ENCODE peak calls at places on chromosomes 11 and 22, in six cellular contexts. One of them, this sample, is unnamed.

GRCh38 chr22:22748297-22748743 is 103.9 kb downstream of the GGTLC2 start:
- DNase-seq in DND-41: peak
- DNase-seq in HCT116: no peak
- DNase-seq in GM23248: peak
- DNase-seq in right cardiac atrium: no peak
- DNase-seq in heart left ventricle: peak
- DNase-seq in this sample: peak

GRCh38 chr11:123137496-123138270 is 57.4 kb downstream of the CLMP start:
- DNase-seq in HCT116: no peak
- DNase-seq in heart left ventricle: peak
- DNase-seq in DND-41: no peak
- DNase-seq in right cardiac atrium: peak
- DNase-seq in GM23248: peak
- DNase-seq in this sample: peak

GRCh38 chr11:126104420-126104819 is 41.8 kb upstream of the CDON start:
- DNase-seq in heart left ventricle: no peak
- DNase-seq in right cardiac atrium: no peak
- DNase-seq in HCT116: no peak
- DNase-seq in GM23248: no peak
- DNase-seq in DND-41: no peak
- DNase-seq in this sample: no peak

GRCh38 chr11:86676010-86676409 is 3.6 kb upstream of the ME3 start:
- DNase-seq in heart left ventricle: no peak
- DNase-seq in GM23248: no peak
- DNase-seq in HCT116: no peak
- DNase-seq in DND-41: no peak
- DNase-seq in right cardiac atrium: no peak
- DNase-seq in this sample: no peak

GRCh38 chr11:120040136-120040840 is 97.6 kb downstream of the TRIM29 start:
- DNase-seq in right cardiac atrium: no peak
- DNase-seq in DND-41: no peak
- DNase-seq in GM23248: no peak
- DNase-seq in heart left ventricle: no peak
- DNase-seq in HCT116: no peak
- DNase-seq in this sample: no peak

GRCh38 chr11:103709366-103709765 is 327.1 kb upstream of the DDI1 start:
- DNase-seq in DND-41: no peak
- DNase-seq in GM23248: no peak
- DNase-seq in heart left ventricle: no peak
- DNase-seq in right cardiac atrium: no peak
- DNase-seq in HCT116: no peak
- DNase-seq in this sample: no peak

GRCh38 chr22:24592144-24592845 is 578 bp downstream of the LRRC75B start:
- DNase-seq in GM23248: peak
- DNase-seq in heart left ventricle: no peak
- DNase-seq in right cardiac atrium: peak
- DNase-seq in HCT116: no peak
- DNase-seq in DND-41: no peak
- DNase-seq in this sample: no peak

GRCh38 chr11:95299078-95299611 is 68.1 kb upstream of the SESN3 start:
- DNase-seq in DND-41: no peak
- DNase-seq in right cardiac atrium: no peak
- DNase-seq in HCT116: no peak
- DNase-seq in heart left ventricle: no peak
- DNase-seq in GM23248: peak
- DNase-seq in this sample: no peak

GRCh38 chr11:69820441-69820840 is 1.2 kb upstream of the FGF3 start:
- DNase-seq in DND-41: no peak
- DNase-seq in HCT116: no peak
- DNase-seq in heart left ventricle: no peak
- DNase-seq in GM23248: no peak
- DNase-seq in right cardiac atrium: no peak
- DNase-seq in this sample: no peak

GRCh38 chr11:17496406-17496805 is 19.8 kb upstream of the ABCC8 start:
- DNase-seq in heart left ventricle: no peak
- DNase-seq in GM23248: peak
- DNase-seq in HCT116: no peak
- DNase-seq in DND-41: no peak
- DNase-seq in right cardiac atrium: no peak
- DNase-seq in this sample: no peak

GRCh38 chr22:39519681-39520053 is 695 bp upstream of the ATF4 start:
- DNase-seq in GM23248: peak
- DNase-seq in heart left ventricle: peak
- DNase-seq in DND-41: no peak
- DNase-seq in right cardiac atrium: peak
- DNase-seq in HCT116: no peak
- DNase-seq in this sample: no peak

GRCh38 chr22:24423519-24424000 is 3.8 kb upstream of the ADORA2A start:
- DNase-seq in heart left ventricle: peak
- DNase-seq in HCT116: no peak
- DNase-seq in right cardiac atrium: peak
- DNase-seq in GM23248: peak
- DNase-seq in DND-41: no peak
- DNase-seq in this sample: no peak

GRCh38 chr11:2831826-2832717 is 53.5 kb downstream of the CDKN1C start:
- DNase-seq in DND-41: no peak
- DNase-seq in heart left ventricle: no peak
- DNase-seq in HCT116: no peak
- DNase-seq in GM23248: no peak
- DNase-seq in right cardiac atrium: peak
- DNase-seq in this sample: no peak

GRCh38 chr22:22508274-22509176 is at the start of gene ZNF280B:
- DNase-seq in GM23248: peak
- DNase-seq in DND-41: peak
- DNase-seq in HCT116: peak
- DNase-seq in right cardiac atrium: peak
- DNase-seq in heart left ventricle: peak
- DNase-seq in this sample: peak

GRCh38 chr11:67277231-67277961 is 11.1 kb downstream of the GRK2 start:
- DNase-seq in right cardiac atrium: peak
- DNase-seq in GM23248: peak
- DNase-seq in DND-41: peak
- DNase-seq in heart left ventricle: peak
- DNase-seq in HCT116: no peak
- DNase-seq in this sample: peak

GRCh38 chr11:44312876-44313275 is 2.9 kb upstream of the ALX4 start:
- DNase-seq in HCT116: no peak
- DNase-seq in DND-41: no peak
- DNase-seq in right cardiac atrium: no peak
- DNase-seq in heart left ventricle: no peak
- DNase-seq in GM23248: no peak
- DNase-seq in this sample: no peak

GRCh38 chr11:91261513-91261912 is 963.1 kb upstream of the FAT3 start:
- DNase-seq in HCT116: no peak
- DNase-seq in heart left ventricle: no peak
- DNase-seq in DND-41: no peak
- DNase-seq in GM23248: no peak
- DNase-seq in right cardiac atrium: no peak
- DNase-seq in this sample: no peak

GRCh38 chr22:19075404-19075803 is 46.8 kb downstream of the DGCR2 start:
- DNase-seq in HCT116: no peak
- DNase-seq in right cardiac atrium: no peak
- DNase-seq in GM23248: no peak
- DNase-seq in heart left ventricle: no peak
- DNase-seq in DND-41: no peak
- DNase-seq in this sample: no peak

GRCh38 chr11:109808569-109808968 is 284.6 kb upstream of the ZC3H12C start:
- DNase-seq in heart left ventricle: no peak
- DNase-seq in DND-41: no peak
- DNase-seq in GM23248: peak
- DNase-seq in HCT116: no peak
- DNase-seq in right cardiac atrium: no peak
- DNase-seq in this sample: no peak

GRCh38 chr22:44497904-44498242 is at the start of gene RTL6:
- DNase-seq in HCT116: peak
- DNase-seq in DND-41: no peak
- DNase-seq in heart left ventricle: no peak
- DNase-seq in GM23248: no peak
- DNase-seq in right cardiac atrium: no peak
- DNase-seq in this sample: no peak

GRCh38 chr11:119493712-119494111 is 70.7 kb upstream of the THY1 start:
- DNase-seq in HCT116: no peak
- DNase-seq in right cardiac atrium: no peak
- DNase-seq in DND-41: peak
- DNase-seq in GM23248: peak
- DNase-seq in heart left ventricle: no peak
- DNase-seq in this sample: no peak

GRCh38 chr11:87114093-87114492 is 76.4 kb downstream of the TMEM135 start:
- DNase-seq in right cardiac atrium: no peak
- DNase-seq in heart left ventricle: no peak
- DNase-seq in GM23248: peak
- DNase-seq in HCT116: no peak
- DNase-seq in DND-41: no peak
- DNase-seq in this sample: no peak

GRCh38 chr11:64854534-64855502 is 10.4 kb upstream of the CDC42BPG start:
- DNase-seq in GM23248: peak
- DNase-seq in HCT116: peak
- DNase-seq in DND-41: no peak
- DNase-seq in right cardiac atrium: peak
- DNase-seq in heart left ventricle: peak
- DNase-seq in this sample: peak

DNA sequence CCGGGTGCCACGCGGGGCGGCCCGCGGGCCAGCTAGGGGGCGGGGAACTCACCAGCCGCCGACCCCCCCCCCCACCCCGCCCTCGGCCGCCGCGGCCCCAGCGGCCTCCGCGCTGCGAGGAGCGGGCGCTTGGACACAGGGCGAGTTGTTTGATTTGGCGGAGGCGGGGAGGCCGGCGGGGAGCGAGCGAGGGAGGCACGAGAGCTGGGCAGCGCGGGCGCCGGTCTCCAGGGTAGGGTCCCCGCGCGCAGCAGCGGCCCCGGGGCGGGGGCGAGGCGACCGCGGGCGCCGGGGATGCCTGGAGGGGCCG is 64.3 kb downstream of the NAV2 start:
- DNase-seq in HCT116: no peak
- DNase-seq in GM23248: peak
- DNase-seq in DND-41: no peak
- DNase-seq in right cardiac atrium: peak
- DNase-seq in heart left ventricle: no peak
- DNase-seq in this sample: no peak
- H3K4me3 ChIP-seq in HCT116: no peak
- H3K4me3 ChIP-seq in GM23248: peak
- H3K4me3 ChIP-seq in DND-41: no peak
- H3K4me3 ChIP-seq in right cardiac atrium: peak
- H3K4me3 ChIP-seq in heart left ventricle: peak
- H3K4me3 ChIP-seq in this sample: peak

GRCh38 chr11:75827562-75827961 is 12.6 kb downstream of the UVRAG start:
- DNase-seq in DND-41: no peak
- DNase-seq in GM23248: no peak
- DNase-seq in heart left ventricle: no peak
- DNase-seq in HCT116: no peak
- DNase-seq in right cardiac atrium: no peak
- DNase-seq in this sample: no peak

GRCh38 chr11:75831915-75832502 is 17.0 kb downstream of the UVRAG start:
- DNase-seq in heart left ventricle: no peak
- DNase-seq in GM23248: no peak
- DNase-seq in HCT116: no peak
- DNase-seq in DND-41: no peak
- DNase-seq in right cardiac atrium: no peak
- DNase-seq in this sample: no peak

GRCh38 chr11:75823415-75823814 is 8.4 kb downstream of the UVRAG start:
- DNase-seq in right cardiac atrium: no peak
- DNase-seq in DND-41: no peak
- DNase-seq in GM23248: no peak
- DNase-seq in heart left ventricle: no peak
- DNase-seq in HCT116: no peak
- DNase-seq in this sample: no peak

GRCh38 chr11:75821202-75821601 is 6.2 kb downstream of the UVRAG start:
- DNase-seq in GM23248: no peak
- DNase-seq in HCT116: no peak
- DNase-seq in heart left ventricle: no peak
- DNase-seq in right cardiac atrium: no peak
- DNase-seq in DND-41: no peak
- DNase-seq in this sample: no peak

DNA sequence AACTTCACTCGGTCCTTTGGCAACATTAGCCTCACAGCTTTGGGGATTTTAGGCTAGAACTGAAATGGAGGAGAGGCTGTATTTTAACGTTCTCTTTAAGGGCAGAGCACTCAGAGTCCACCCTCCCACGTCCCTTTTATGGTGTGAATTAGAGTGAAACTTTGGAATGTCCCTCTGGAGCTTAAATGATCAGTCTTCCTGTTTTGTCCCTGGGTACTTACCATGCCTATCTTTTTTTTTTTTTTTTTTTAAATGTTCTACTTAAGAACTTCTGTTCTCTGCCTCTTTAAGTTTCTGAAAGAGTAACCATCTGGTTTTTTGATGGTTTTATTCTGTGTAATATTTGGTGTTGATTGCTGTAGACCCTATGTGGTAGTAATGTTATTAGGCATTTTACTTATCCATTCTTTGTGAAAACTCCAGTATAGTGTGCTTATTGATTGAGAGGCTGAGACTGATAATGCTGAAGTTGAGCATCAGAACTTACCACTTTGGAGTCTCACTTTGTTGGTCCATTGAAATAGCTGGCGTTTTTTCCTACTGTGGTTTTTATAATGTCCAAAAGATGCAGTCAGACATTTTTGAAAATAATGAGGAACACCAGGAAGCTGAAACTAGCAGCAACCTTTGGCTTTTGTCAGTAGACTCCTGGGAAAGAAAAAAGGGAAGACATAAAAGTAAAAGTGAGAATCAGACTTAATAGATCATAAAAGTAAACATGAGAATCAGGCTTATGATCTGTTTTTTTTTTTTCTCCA is 11.6 kb downstream of the UVRAG start:
- DNase-seq in DND-41: no peak
- DNase-seq in GM23248: peak
- DNase-seq in heart left ventricle: peak
- DNase-seq in HCT116: no peak
- DNase-seq in right cardiac atrium: no peak
- DNase-seq in this sample: no peak
- H3K4me3 ChIP-seq in DND-41: no peak
- H3K4me3 ChIP-seq in GM23248: peak
- H3K4me3 ChIP-seq in heart left ventricle: peak
- H3K4me3 ChIP-seq in HCT116: no peak
- H3K4me3 ChIP-seq in right cardiac atrium: no peak
- H3K4me3 ChIP-seq in this sample: no peak

GRCh38 chr11:73317373-73317772 is 9.3 kb downstream of the ARHGEF17 start:
- DNase-seq in HCT116: no peak
- DNase-seq in DND-41: no peak
- DNase-seq in GM23248: no peak
- DNase-seq in right cardiac atrium: peak
- DNase-seq in heart left ventricle: peak
- DNase-seq in this sample: no peak
- H3K4me3 ChIP-seq in HCT116: no peak
- H3K4me3 ChIP-seq in DND-41: no peak
- H3K4me3 ChIP-seq in GM23248: no peak
- H3K4me3 ChIP-seq in right cardiac atrium: no peak
- H3K4me3 ChIP-seq in heart left ventricle: peak
- H3K4me3 ChIP-seq in this sample: no peak

DNA sequence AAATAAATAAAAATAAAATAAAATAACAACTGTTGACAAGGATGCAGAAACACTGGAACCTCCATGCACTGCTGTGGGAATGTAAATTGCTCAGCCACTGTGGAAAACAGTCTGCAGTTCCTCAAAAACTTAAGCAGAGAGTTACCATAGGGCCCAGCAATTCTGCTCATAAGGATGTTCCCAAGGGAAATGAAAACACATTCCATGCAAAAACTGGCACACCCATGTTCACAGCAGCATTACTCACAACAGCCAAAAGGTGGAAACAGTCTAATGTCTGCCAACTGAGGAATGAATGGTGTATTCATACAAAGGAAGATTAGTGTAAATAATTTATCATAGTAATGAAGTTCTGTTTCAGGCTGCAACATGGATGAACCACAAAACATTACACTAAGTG is 3.2 kb upstream of the KRTAP5-10 start:
- DNase-seq in heart left ventricle: no peak
- DNase-seq in HCT116: peak
- DNase-seq in GM23248: peak
- DNase-seq in DND-41: no peak
- DNase-seq in right cardiac atrium: no peak
- DNase-seq in this sample: no peak
- H3K4me3 ChIP-seq in heart left ventricle: no peak
- H3K4me3 ChIP-seq in HCT116: no peak
- H3K4me3 ChIP-seq in GM23248: no peak
- H3K4me3 ChIP-seq in DND-41: no peak
- H3K4me3 ChIP-seq in right cardiac atrium: no peak
- H3K4me3 ChIP-seq in this sample: no peak